ENCODE peak calls at places on chromosomes 12 and 14, in four cellular contexts. L is GM03348; E is NCI-H345; N is activated CD4-positive, CD25-positive, alpha-beta regulatory T cell. S is an unnamed sample.

GRCh38 chr12:122350444-122350843 is 72.0 kb downstream of the CLIP1 start:
- DNase-seq in N (no peak), L (peak), E (no peak), S (peak)

GRCh38 chr12:57152408-57153038 is 5.1 kb upstream of the LRP1-AS start:
- DNase-seq in N (no peak), L (peak), E (no peak), S (no peak)

GRCh38 chr14:81200041-81200440 is 20.7 kb downstream of the GTF2A1 start:
- DNase-seq in E (no peak), L (no peak), N (no peak), S (no peak)

GRCh38 chr14:51792819-51793218 is 67.6 kb upstream of the GNG2 start:
- DNase-seq in E (no peak), N (no peak), L (no peak), S (peak)

GRCh38 chr14:74934476-74935339 is 11.6 kb upstream of the RPS6KL1 start:
- DNase-seq in L (no peak), E (no peak), N (no peak), S (no peak)

GRCh38 chr12:52518574-52519469 is 1.4 kb downstream of the KRT5 start:
- DNase-seq in E (no peak), N (no peak), L (no peak), S (no peak)

GRCh38 chr12:55194382-55194781 is 26.4 kb upstream of the OR10A7 start:
- DNase-seq in E (no peak), N (no peak), L (no peak), S (no peak)

GRCh38 chr14:69693145-69693544 is 73.8 kb upstream of the SRSF5 start:
- DNase-seq in E (no peak), L (no peak), N (no peak), S (no peak)

GRCh38 chr12:24948816-24949722 is at the start of gene BCAT1:
- DNase-seq in N (no peak), E (no peak), L (peak), S (peak)

S was measured in AG04450.